ENCODE peak calls at places on chromosomes 11 and 22, in six cellular contexts. Z is GM20000; B is CD14-positive monocyte; T is endothelial cell of umbilical vein; P is CD4-positive, alpha-beta T cell; H is epithelial cell of esophagus. R is an unnamed sample.

GRCh38 chr11:65241134-65241533 is 20.6 kb upstream of the POLA2 start:
- DNase-seq in Z (no peak), B (no peak), T (no peak), P (no peak), H (no peak), R (no peak)

GRCh38 chr11:124746621-124747243 is 5.3 kb downstream of the VSIG2 start:
- DNase-seq in Z (peak), B (no peak), T (peak), P (peak), H (peak), R (peak)

GRCh38 chr22:24707477-24707816 is 67.1 kb downstream of the PIWIL3 start:
- DNase-seq in Z (no peak), B (no peak), T (no peak), P (no peak), H (no peak), R (no peak)

GRCh38 chr11:106468531-106468930 is 391.1 kb downstream of the AASDHPPT start:
- DNase-seq in Z (no peak), B (no peak), T (no peak), P (no peak), H (no peak), R (no peak)

GRCh38 chr11:35932641-35933571 is 11.0 kb upstream of the LDLRAD3 start:
- DNase-seq in Z (no peak), B (no peak), T (no peak), P (no peak), H (peak), R (no peak)

GRCh38 chr11:66891849-66892660 is 35.2 kb downstream of the LRFN4 start:
- DNase-seq in Z (peak), B (peak), T (peak), P (no peak), H (peak), R (peak)

GRCh38 chr11:3879967-3880542 is 24.6 kb downstream of the STIM1 start:
- DNase-seq in Z (no peak), B (no peak), T (peak), P (no peak), H (no peak), R (peak)

GRCh38 chr22:23282089-23282501 is 101.8 kb downstream of the BCR start:
- DNase-seq in Z (no peak), B (no peak), T (peak), P (no peak), H (peak), R (peak)

GRCh38 chr11:56910785-56911184 is 77.9 kb upstream of the OR5AK2 start:
- DNase-seq in Z (no peak), B (no peak), T (no peak), P (no peak), H (peak), R (peak)

GRCh38 chr11:70326365-70326803 is 55.9 kb downstream of the PPFIA1 start:
- DNase-seq in Z (no peak), B (no peak), T (no peak), P (no peak), H (peak), R (no peak)

GRCh38 chr11:129143335-129143734 is 48.8 kb downstream of the ARHGAP32 start:
- DNase-seq in Z (no peak), B (no peak), T (peak), P (no peak), H (peak), R (peak)

GRCh38 chr11:117175781-117176180 is 2.8 kb upstream of the SIDT2 start:
- DNase-seq in Z (no peak), B (no peak), T (no peak), P (no peak), H (no peak), R (no peak)

GRCh38 chr11:134536219-134536618 is 124.2 kb upstream of the B3GAT1 start:
- DNase-seq in Z (no peak), B (no peak), T (no peak), P (no peak), H (no peak), R (no peak)

GRCh38 chr11:59551651-59552521 is 40.5 kb downstream of the OR4D9 start:
- DNase-seq in Z (no peak), B (no peak), T (peak), P (no peak), H (peak), R (no peak)

DNA sequence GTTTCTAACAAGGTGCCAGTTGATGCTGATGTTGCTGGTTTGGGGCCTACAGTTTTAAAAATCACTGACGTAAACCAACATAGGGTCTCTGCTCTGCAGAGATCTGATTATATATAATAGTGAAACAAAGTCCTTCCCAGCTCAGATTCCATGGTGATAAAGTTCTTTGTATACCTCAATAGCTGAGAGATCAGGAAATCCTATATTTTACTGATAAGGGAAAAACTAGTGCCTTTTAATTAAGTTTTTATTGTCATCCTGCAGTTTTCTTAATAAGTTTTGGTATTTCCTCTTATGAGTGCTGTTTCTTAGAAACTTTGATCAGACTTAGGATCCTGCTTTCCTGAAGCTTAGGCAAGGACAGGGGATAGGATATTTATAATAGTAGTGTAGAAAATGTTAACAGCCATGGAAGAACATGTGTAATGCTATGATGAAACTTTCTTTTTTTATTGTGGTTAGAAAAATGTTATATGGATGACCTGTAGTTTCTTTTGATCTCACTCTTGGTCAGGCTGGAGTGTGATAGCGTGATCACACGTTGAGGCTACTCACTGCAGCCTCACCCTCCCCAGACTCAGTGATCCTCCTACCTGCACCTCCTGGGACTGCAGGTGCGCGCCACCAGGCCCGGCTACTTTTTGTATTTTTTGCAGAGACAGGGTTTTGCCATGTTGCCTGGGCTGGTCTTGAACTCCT is 14.1 kb downstream of the CAPRIN1 start:
- DNase-seq in Z (no peak), B (no peak), T (peak), P (no peak), H (no peak), R (no peak)
- TF ChIP-seq CTCF in Z (no peak), B (no peak), T (no peak), P (no peak), H (peak), R (no peak)

GRCh38 chr22:35131423-35132050 is 65.6 kb downstream of the ISX start:
- DNase-seq in Z (no peak), B (no peak), T (no peak), P (no peak), H (no peak), R (no peak)
- TF ChIP-seq CTCF in Z (no peak), B (no peak), T (no peak), P (no peak), H (no peak), R (no peak)

GRCh38 chr11:123390146-123390545 is 39.9 kb upstream of the GRAMD1B start:
- DNase-seq in Z (no peak), B (no peak), T (no peak), P (no peak), H (no peak), R (no peak)
- TF ChIP-seq CTCF in Z (no peak), B (no peak), T (no peak), P (no peak), H (no peak), R (no peak)

GRCh38 chr22:22103078-22103593 is 120.5 kb upstream of the TOP3B start:
- DNase-seq in Z (no peak), B (no peak), T (no peak), P (no peak), H (no peak), R (no peak)
- TF ChIP-seq CTCF in Z (no peak), B (peak), T (peak), P (no peak), H (peak), R (peak)

R was measured in Calu3.